ENCODE peak calls at places on chromosomes 4 and X, in four cellular contexts. Z is K562, G is GM12878, M is HepG2. K is an unnamed sample.

GRCh38 chr4:30875659-30876269 is 155.6 kb downstream of the PCDH7 start:
- DNase-seq in M (no peak), G (no peak), Z (no peak), K (no peak)

GRCh38 chr4:10115271-10115656 is 1.3 kb downstream of the WDR1 start:
- DNase-seq in G (no peak), M (peak; percentile 82), Z (no peak), K (no peak)

GRCh38 chrX:84046403-84046984 is 141.5 kb downstream of the RPS6KA6 start:
- DNase-seq in M (peak; percentile 0), G (no peak), Z (peak; percentile 4), K (peak; percentile 53)

GRCh38 chr4:37546586-37546985 is 139.6 kb downstream of the RELL1 start:
- DNase-seq in G (no peak), Z (no peak), M (no peak), K (no peak)

GRCh38 chrX:70954871-70955270 is 24.0 kb upstream of the SLC7A3 start:
- DNase-seq in M (no peak), Z (no peak), G (no peak), K (no peak)

GRCh38 chr4:139988863-139989765 is 164.9 kb downstream of the MAML3 start:
- DNase-seq in Z (no peak), M (peak; percentile 16), G (no peak), K (peak; percentile 70)

GRCh38 chrX:48695925-48696300 is 621 bp upstream of the SUV39H1 start:
- DNase-seq in G (no peak), M (no peak), Z (no peak), K (peak; percentile 25)

GRCh38 chr4:114780205-114780604 is 181.6 kb downstream of the UGT8 start:
- DNase-seq in G (no peak), Z (no peak), M (peak; percentile 14), K (no peak)

GRCh38 chr4:113781439-113782040 is 20.0 kb upstream of the CAMK2D start:
- DNase-seq in Z (no peak), M (no peak), G (no peak), K (peak; percentile 10)

GRCh38 chr4:41360214-41360910 is 103.6 kb downstream of the UCHL1 start:
- DNase-seq in G (no peak), Z (peak; percentile 17), M (no peak), K (no peak)

GRCh38 chrX:29890004-29890403 is 325.4 kb upstream of the MAGEB2 start:
- DNase-seq in G (no peak), M (no peak), Z (no peak), K (no peak)

GRCh38 chr4:84852081-84852480 is 114.4 kb downstream of the WDFY3 start:
- DNase-seq in M (no peak), G (no peak), Z (no peak), K (no peak)

GRCh38 chr4:37243061-37243460 is 1.5 kb upstream of the NWD2 start:
- DNase-seq in M (no peak), G (no peak), Z (no peak), K (no peak)

GRCh38 chr4:7854697-7855370 is 84.8 kb downstream of the AFAP1 start:
- DNase-seq in M (no peak), G (peak; percentile 23), Z (no peak), K (no peak)

GRCh38 chrX:24491741-24492140 is 26.7 kb downstream of the PDK3 start:
- DNase-seq in Z (no peak), M (peak; percentile 1), G (no peak), K (no peak)

GRCh38 chr4:183242291-183242690 is 77.8 kb downstream of the CLDN22 start:
- DNase-seq in G (no peak), Z (no peak), M (no peak), K (no peak)

GRCh38 chrX:74535633-74536141 is 78.7 kb downstream of the RLIM start:
- DNase-seq in G (no peak), Z (peak; percentile 10), M (peak; percentile 1), K (no peak)

GRCh38 chr4:89703831-89704230 is 133.1 kb downstream of the SNCA start:
- DNase-seq in Z (no peak), M (no peak), G (no peak), K (no peak)

GRCh38 chr4:166435449-166435848 is 562.4 kb downstream of the TLL1 start:
- DNase-seq in G (no peak), M (no peak), Z (no peak), K (peak; percentile 0)
- TF ChIP-seq KDM1A in G (no peak), M (no peak), Z (no peak), K (no peak)

DNA sequence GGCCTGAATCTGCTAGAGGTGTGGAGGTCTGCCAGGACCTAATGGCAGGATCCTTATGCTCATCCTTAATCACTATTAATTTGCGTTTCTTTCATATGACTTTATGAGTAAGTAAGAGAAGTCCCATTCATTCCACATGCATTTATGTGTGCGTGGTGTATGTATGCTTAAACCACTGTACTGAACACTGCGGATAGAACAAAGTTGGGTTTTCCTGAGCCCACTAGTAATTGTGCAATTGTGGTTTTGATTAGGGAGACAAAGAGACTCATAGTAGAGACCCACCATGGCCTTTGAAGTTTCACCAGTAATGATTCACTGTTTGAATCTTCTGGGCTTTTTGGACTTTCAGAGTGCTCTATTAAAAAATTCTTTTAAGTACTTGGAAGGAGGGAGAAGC is 498.5 kb upstream of the DIPK2B start:
- DNase-seq in Z (no peak), M (peak; percentile 0), G (no peak), K (no peak)
- H3K27ac ChIP-seq in Z (no peak overlapping the region), M (no peak overlapping the region), G (no peak overlapping the region), K (no peak overlapping the region)

GRCh38 chrX:46257451-46257879 is 287.8 kb downstream of the ZNF674 start:
- DNase-seq in Z (no peak), M (no peak), G (no peak), K (no peak)

GRCh38 chrX:46263494-46263893 is 281.7 kb downstream of the ZNF674 start:
- DNase-seq in Z (no peak), M (no peak), G (no peak), K (peak; percentile 17)

GRCh38 chrX:46262299-46262698 is 282.9 kb downstream of the ZNF674 start:
- DNase-seq in Z (no peak), M (no peak), G (no peak), K (no peak)

GRCh38 chrX:46258356-46258755 is 286.9 kb downstream of the ZNF674 start:
- DNase-seq in Z (no peak), M (no peak), G (no peak), K (no peak)

DNA sequence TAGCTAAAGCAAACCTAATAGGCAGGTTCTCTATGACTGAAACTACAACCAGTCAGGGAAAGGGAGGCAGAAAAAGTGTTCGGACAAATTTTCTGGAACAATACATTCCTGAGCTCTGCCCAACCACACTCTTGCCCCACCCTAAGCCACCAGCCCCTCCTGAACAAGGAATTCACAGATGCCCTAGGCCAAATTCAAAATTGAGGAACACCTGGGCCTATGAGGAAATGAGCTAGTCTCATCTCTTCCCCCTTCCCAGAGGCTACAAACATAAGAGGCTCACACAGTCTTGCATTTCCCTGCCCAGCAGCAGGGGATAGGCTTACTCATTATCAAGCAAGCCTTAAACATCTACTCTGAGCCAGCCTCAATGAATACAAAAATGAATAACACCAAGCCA is 284.7 kb downstream of the ZNF674 start:
- DNase-seq in G (no peak), M (no peak), Z (no peak), K (no peak)
- TF ChIP-seq JUNB in G (no peak), M (no peak), Z (no peak), K (no peak)

GRCh38 chrX:18668468-18668867 is 3.4 kb downstream of the RS1 start:
- DNase-seq in Z (no peak), M (no peak), G (peak; percentile 19), K (no peak)
- TF ChIP-seq KDM1A in Z (no peak), M (no peak), G (no peak), K (no peak)

GRCh38 chr4:186724861-186725419 is 1.3 kb upstream of the FAT1 start:
- DNase-seq in Z (no peak), G (no peak), M (no peak), K (no peak)
- H3K27ac ChIP-seq in Z (no peak overlapping the region), G (no peak overlapping the region), M (peak overlapping the region; percentile 81), K (peak overlapping the region; percentile 100)

DNA sequence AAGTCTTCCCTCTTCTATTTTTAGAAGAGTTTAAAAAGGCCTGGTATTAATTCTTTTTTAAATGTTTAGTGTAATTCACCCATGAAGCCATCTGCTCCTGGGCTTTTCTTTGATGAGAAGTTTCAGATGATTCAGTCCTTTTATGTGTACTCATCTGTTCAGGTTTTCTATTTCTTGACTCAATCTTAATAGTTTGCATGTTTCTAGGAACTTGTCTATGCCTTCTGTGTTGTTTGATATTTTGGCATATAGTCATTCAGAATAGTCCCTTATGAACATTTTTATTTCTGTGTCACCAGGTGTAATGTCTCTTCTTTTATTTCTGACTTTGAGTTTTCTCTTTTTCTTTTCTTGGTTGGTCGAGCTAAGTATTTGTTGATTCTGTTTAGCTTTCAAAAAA is 20.2 kb upstream of the IL2 start:
- DNase-seq in G (no peak), M (no peak), Z (no peak), K (no peak)
- TF ChIP-seq JUNB in G (no peak), M (no peak), Z (no peak), K (no peak)

GRCh38 chrX:69189972-69190371 is 24.7 kb upstream of the PJA1 start:
- DNase-seq in M (no peak), G (no peak), Z (no peak), K (no peak)
- TF ChIP-seq KDM1A in M (no peak), G (no peak), Z (no peak), K (no peak)

DNA sequence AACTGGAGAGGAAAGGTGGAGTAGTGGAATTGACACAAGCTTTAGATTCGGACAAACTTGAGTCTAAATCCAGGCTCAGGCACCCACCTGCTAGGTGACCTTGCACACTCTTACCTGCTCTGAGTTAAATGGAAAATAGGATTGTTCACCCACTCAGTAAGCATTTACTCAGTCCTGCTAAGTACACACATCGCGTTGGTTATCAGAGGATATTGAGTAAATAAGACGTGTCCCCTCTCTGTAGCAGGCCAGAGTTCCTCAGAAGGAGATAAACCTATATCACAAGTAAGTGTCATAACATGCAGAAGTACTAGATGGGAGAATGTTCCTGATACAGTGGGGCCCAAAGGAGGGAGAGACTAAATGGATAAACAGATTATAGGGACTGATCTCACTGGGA is 117.7 kb downstream of the SMIM20 start:
- DNase-seq in G (no peak), M (peak; percentile 15), Z (no peak), K (no peak)
- H3K27ac ChIP-seq in G (no peak overlapping the region), M (no peak overlapping the region), Z (no peak overlapping the region), K (no peak overlapping the region)

GRCh38 chr4:2830632-2831610 is 12.7 kb upstream of the ADD1 start:
- DNase-seq in Z (no peak), M (no peak), G (no peak), K (no peak)

GRCh38 chr4:2832981-2833670 is 10.5 kb upstream of the ADD1 start:
- DNase-seq in G (no peak), Z (no peak), M (no peak), K (no peak)

GRCh38 chr4:2829933-2830451 is 13.7 kb upstream of the ADD1 start:
- DNase-seq in G (no peak), M (no peak), Z (no peak), K (no peak)

GRCh38 chr4:2832309-2832980 is 11.2 kb upstream of the ADD1 start:
- DNase-seq in G (no peak), Z (no peak), M (no peak), K (no peak)

GRCh38 chr4:2831611-2832308 is 11.9 kb upstream of the ADD1 start:
- DNase-seq in G (no peak), Z (no peak), M (no peak), K (no peak)
- TF ChIP-seq JUNB in G (no peak), Z (no peak), M (no peak), K (no peak)

GRCh38 chr4:105155426-105155825 is 8.8 kb downstream of the TET2 start:
- DNase-seq in Z (no peak), M (no peak), G (no peak), K (no peak)
- TF ChIP-seq KDM1A in Z (no peak), M (no peak), G (no peak), K (no peak)